ENCODE peak calls at places on chromosome 6, in nine cellular contexts. D, Q, K, A, W, Y, T, L and O are unnamed samples. For H3K9me3, the result is how much of the 10 kb centered on the place peaks cover.

GRCh38 chr6:37690964-37691735 is 6.5 kb downstream of the MDGA1 start:
- DNase-seq in D (no peak), Q (no peak), K (no peak), A (no peak), W (no peak), Y (no peak), T (no peak), L (no peak), O (no peak)

GRCh38 chr6:127376685-127377084 is 33.3 kb upstream of the ECHDC1 start:
- DNase-seq in D (no peak), Q (no peak), K (no peak), A (no peak), W (no peak), Y (no peak), T (no peak), L (no peak), O (no peak)

GRCh38 chr6:16139541-16139940 is 10.7 kb downstream of the MYLIP start:
- DNase-seq in D (no peak), Q (no peak), K (no peak), A (no peak), W (no peak), Y (no peak), T (no peak), L (no peak), O (no peak)

GRCh38 chr6:15870354-15871043 is 207.7 kb upstream of the DTNBP1 start:
- DNase-seq in D (peak), Q (no peak), K (no peak), A (no peak), W (no peak), Y (no peak), T (no peak), L (no peak), O (no peak)

GRCh38 chr6:18226451-18226850 is 37.9 kb downstream of the DEK start:
- DNase-seq in D (peak), Q (no peak), K (no peak), A (no peak), W (no peak), Y (no peak), T (no peak), L (no peak), O (no peak)

GRCh38 chr6:89495961-89496535 is 63.1 kb downstream of the ANKRD6 start:
- DNase-seq in D (no peak), Q (no peak), K (peak), A (no peak), W (no peak), Y (no peak), T (no peak), L (no peak), O (no peak)

GRCh38 chr6:166490671-166491500 is 95.6 kb downstream of the RAMACL start:
- DNase-seq in D (peak), Q (peak), K (no peak), A (no peak), W (no peak), Y (no peak), T (peak), L (no peak), O (no peak)

GRCh38 chr6:82268301-82268846 is 20.8 kb upstream of the IBTK start:
- DNase-seq in D (peak), Q (no peak), K (no peak), A (no peak), W (no peak), Y (no peak), T (no peak), L (no peak), O (no peak)

GRCh38 chr6:43915213-43915869 is 145.3 kb downstream of the VEGFA start:
- DNase-seq in D (no peak), Q (no peak), K (no peak), A (no peak), W (no peak), Y (no peak), T (no peak), L (no peak), O (no peak)

GRCh38 chr6:128365520-128366160 is 154.8 kb downstream of the PTPRK start:
- DNase-seq in D (no peak), Q (no peak), K (no peak), A (no peak), W (peak), Y (no peak), T (peak), L (no peak), O (no peak)

GRCh38 chr6:147641511-147641910 is 133.0 kb downstream of the SAMD5 start:
- DNase-seq in D (no peak), Q (no peak), K (no peak), A (no peak), W (no peak), Y (no peak), T (no peak), L (no peak), O (no peak)

GRCh38 chr6:73042892-73043291 is 182.4 kb downstream of the KHDC1L start:
- DNase-seq in D (peak), Q (no peak), K (no peak), A (no peak), W (no peak), Y (no peak), T (no peak), L (no peak), O (no peak)

GRCh38 chr6:12967686-12968085 is 251.1 kb downstream of the PHACTR1 start:
- DNase-seq in D (peak), Q (no peak), K (no peak), A (no peak), W (no peak), Y (no peak), T (no peak), L (no peak), O (no peak)

GRCh38 chr6:17396256-17396655 is 2.9 kb downstream of the CAP2 start:
- DNase-seq in D (no peak), Q (no peak), K (no peak), A (no peak), W (no peak), Y (no peak), T (no peak), L (no peak), O (no peak)

GRCh38 chr6:37115236-37115894 is 54.6 kb upstream of the PIM1 start:
- DNase-seq in D (peak), Q (no peak), K (no peak), A (no peak), W (no peak), Y (no peak), T (no peak), L (no peak), O (no peak)

GRCh38 chr6:12545837-12546658 is 170.5 kb upstream of the PHACTR1 start:
- DNase-seq in D (peak), Q (no peak), K (no peak), A (no peak), W (no peak), Y (no peak), T (no peak), L (peak), O (peak)

GRCh38 chr6:37131960-37132253 is 38.0 kb upstream of the PIM1 start:
- DNase-seq in D (no peak), Q (no peak), K (no peak), A (no peak), W (no peak), Y (no peak), T (no peak), L (no peak), O (no peak)

GRCh38 chr6:392441-393390 is 1.2 kb downstream of the IRF4 start:
- DNase-seq in D (no peak), Q (no peak), K (peak), A (peak), W (no peak), Y (no peak), T (no peak), L (no peak), O (no peak)

GRCh38 chr6:102075539-102075938 is 682.0 kb downstream of the GRIK2 start:
- DNase-seq in D (no peak), Q (no peak), K (no peak), A (no peak), W (no peak), Y (no peak), T (no peak), L (no peak), O (no peak)

GRCh38 chr6:69019832-69020231 is 384.8 kb downstream of the ADGRB3 start:
- DNase-seq in D (peak), Q (no peak), K (no peak), A (no peak), W (no peak), Y (no peak), T (no peak), L (no peak), O (no peak)

GRCh38 chr6:170149681-170150589 is 140.9 kb downstream of the DLL1 start:
- DNase-seq in D (no peak), Q (peak), K (no peak), A (no peak), W (no peak), Y (no peak), T (no peak), L (no peak), O (no peak)

GRCh38 chr6:161228911-161229591 is 44.8 kb downstream of the AGPAT4 start:
- DNase-seq in D (peak), Q (no peak), K (peak), A (no peak), W (no peak), Y (no peak), T (no peak), L (no peak), O (no peak)

GRCh38 chr6:3032986-3033385 is 33.3 kb downstream of the NQO2 start:
- DNase-seq in D (no peak), Q (no peak), K (no peak), A (no peak), W (no peak), Y (no peak), T (no peak), L (no peak), O (peak)

GRCh38 chr6:25717856-25718740 is 36.4 kb upstream of the SLC17A4 start:
- DNase-seq in D (peak), Q (no peak), K (peak), A (peak), W (no peak), Y (no peak), T (no peak), L (no peak), O (no peak)

GRCh38 chr6:21933351-21933750 is 339.8 kb downstream of the SOX4 start:
- DNase-seq in D (no peak), Q (no peak), K (no peak), A (no peak), W (no peak), Y (no peak), T (no peak), L (no peak), O (no peak)

GRCh38 chr6:21935561-21936028 is 342.0 kb downstream of the SOX4 start:
- DNase-seq in D (peak), Q (no peak), K (peak), A (peak), W (peak), Y (peak), T (peak), L (no peak), O (no peak)

GRCh38 chr6:21937466-21937865 is 343.9 kb downstream of the SOX4 start:
- DNase-seq in D (no peak), Q (no peak), K (no peak), A (peak), W (no peak), Y (no peak), T (no peak), L (no peak), O (no peak)

GRCh38 chr6:21931641-21932335 is 338.2 kb downstream of the SOX4 start:
- DNase-seq in D (peak), Q (no peak), K (no peak), A (no peak), W (no peak), Y (no peak), T (no peak), L (no peak), O (no peak)

GRCh38 chr6:21935142-21935541 is 341.6 kb downstream of the SOX4 start:
- DNase-seq in D (no peak), Q (no peak), K (no peak), A (no peak), W (no peak), Y (no peak), T (no peak), L (no peak), O (no peak)
- H3K9me3 ChIP-seq in D (under half), Q (under half), K (under half), A (under half), W (under half), Y (under half), T (under half), L (under half), O (under half)

GRCh38 chr6:51813904-51814303 is 273.5 kb downstream of the PKHD1 start:
- DNase-seq in D (no peak), Q (no peak), K (no peak), A (no peak), W (no peak), Y (no peak), T (no peak), L (no peak), O (no peak)
- H3K27ac ChIP-seq in D (no peak), Q (no peak), K (no peak), A (no peak), W (no peak), Y (no peak), T (no peak), L (no peak), O (no peak)

GRCh38 chr6:11413728-11414127 is 123.8 kb upstream of the TMEM170B start:
- DNase-seq in D (peak), Q (no peak), K (no peak), A (no peak), W (no peak), Y (no peak), T (no peak), L (no peak), O (no peak)

GRCh38 chr6:11418290-11418905 is 119.2 kb upstream of the TMEM170B start:
- DNase-seq in D (no peak), Q (no peak), K (no peak), A (peak), W (no peak), Y (no peak), T (no peak), L (no peak), O (no peak)

GRCh38 chr6:11414564-11414963 is 123.0 kb upstream of the TMEM170B start:
- DNase-seq in D (no peak), Q (no peak), K (no peak), A (no peak), W (no peak), Y (no peak), T (no peak), L (no peak), O (peak)

GRCh38 chr6:11419763-11420453 is 117.6 kb upstream of the TMEM170B start:
- DNase-seq in D (no peak), Q (no peak), K (no peak), A (no peak), W (no peak), Y (no peak), T (no peak), L (no peak), O (no peak)

GRCh38 chr6:11416936-11417576 is 120.5 kb upstream of the TMEM170B start:
- DNase-seq in D (no peak), Q (no peak), K (no peak), A (no peak), W (no peak), Y (no peak), T (no peak), L (no peak), O (no peak)
- TF ChIP-seq CTCF in D (no peak), Q (no peak), K (no peak), A (no peak), W (no peak), Y (no peak), T (no peak), L (no peak), O (no peak)

DNA sequence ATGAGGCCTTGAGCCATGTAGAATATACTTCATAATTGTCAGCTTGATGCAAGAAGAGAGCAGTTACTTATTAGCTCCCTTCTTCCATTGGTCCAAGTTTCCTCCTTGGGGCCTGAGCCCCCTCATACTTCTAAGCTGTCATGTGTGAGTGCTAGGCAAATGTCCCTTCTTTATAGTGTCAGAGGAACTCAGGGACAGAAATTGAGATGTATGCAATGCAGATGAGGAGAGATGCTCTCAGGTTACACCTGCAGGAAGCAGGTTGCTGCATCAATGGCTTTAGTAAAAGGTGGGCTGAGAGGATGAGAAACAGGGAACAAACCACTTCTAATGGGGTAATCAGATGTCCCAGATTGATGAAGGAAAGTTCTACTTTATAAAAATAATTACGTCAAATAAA is 6.7 kb upstream of the PDSS2 start:
- DNase-seq in D (no peak), Q (no peak), K (no peak), A (peak), W (no peak), Y (no peak), T (no peak), L (no peak), O (no peak)
- H3K9me3 ChIP-seq in D (under half), Q (under half), K (under half), A (under half), W (under half), Y (under half), T (under half), L (under half), O (under half)

GRCh38 chr6:45105170-45105820 is 222.8 kb upstream of the RUNX2 start:
- DNase-seq in D (no peak), Q (no peak), K (no peak), A (no peak), W (no peak), Y (no peak), T (no peak), L (no peak), O (no peak)
- H3K27ac ChIP-seq in D (no peak), Q (no peak), K (no peak), A (no peak), W (no peak), Y (no peak), T (no peak), L (no peak), O (no peak)

DNA sequence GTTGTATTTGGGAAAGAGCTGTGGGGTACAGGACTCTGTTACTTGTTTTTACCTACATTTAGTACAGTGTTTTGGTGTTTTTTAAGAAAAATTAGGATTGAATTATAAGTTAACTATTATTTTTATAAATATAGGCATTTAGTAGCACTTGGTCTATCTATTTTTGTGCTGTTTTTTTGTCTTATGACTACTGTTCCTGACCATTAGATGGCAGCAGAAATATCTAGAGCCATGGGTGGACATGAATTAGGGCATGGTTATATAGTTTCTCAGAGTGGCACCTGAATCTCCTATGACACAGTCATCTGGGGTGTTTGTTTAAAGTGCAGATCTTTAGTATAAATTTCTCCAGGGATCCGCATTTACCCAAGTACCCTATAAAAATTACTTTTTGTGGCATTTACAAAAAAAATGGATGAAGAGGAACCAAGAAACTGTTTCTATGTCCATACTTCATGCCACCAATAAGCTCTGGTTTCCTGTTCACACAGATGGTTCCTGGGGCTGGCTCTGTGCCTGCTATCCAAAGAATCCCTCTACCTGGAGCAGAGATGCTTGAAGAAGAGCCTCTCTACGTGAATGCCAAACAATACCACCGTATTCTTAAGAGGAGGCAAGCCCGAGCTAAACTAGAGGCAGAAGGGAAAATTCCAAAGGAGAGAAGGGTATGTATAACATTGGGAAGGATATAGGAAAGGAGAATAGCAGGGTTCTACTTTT is 19.8 kb downstream of the NFYA start:
- DNase-seq in D (peak), Q (no peak), K (no peak), A (peak), W (no peak), Y (no peak), T (no peak), L (no peak), O (no peak)
- TF ChIP-seq CTCF in D (peak), Q (no peak), K (peak), A (peak), W (no peak), Y (no peak), T (no peak), L (peak), O (no peak)

GRCh38 chr6:168040856-168041496 is 38.0 kb downstream of the FRMD1 start:
- DNase-seq in D (no peak), Q (peak), K (no peak), A (no peak), W (no peak), Y (no peak), T (no peak), L (no peak), O (no peak)
- H3K9me3 ChIP-seq in D (under half), Q (under half), K (under half), A (under half), W (under half), Y (under half), T (under half), L (under half), O (under half)

GRCh38 chr6:7697432-7697819 is 28.5 kb upstream of the BMP6 start:
- DNase-seq in D (no peak), Q (no peak), K (no peak), A (no peak), W (no peak), Y (no peak), T (no peak), L (no peak), O (no peak)

GRCh38 chr6:7693827-7694226 is 32.1 kb upstream of the BMP6 start:
- DNase-seq in D (no peak), Q (no peak), K (no peak), A (no peak), W (no peak), Y (no peak), T (no peak), L (no peak), O (no peak)

GRCh38 chr6:7701212-7701834 is 24.6 kb upstream of the BMP6 start:
- DNase-seq in D (peak), Q (no peak), K (no peak), A (no peak), W (no peak), Y (no peak), T (no peak), L (no peak), O (no peak)

GRCh38 chr6:7696061-7696460 is 29.8 kb upstream of the BMP6 start:
- DNase-seq in D (no peak), Q (no peak), K (no peak), A (no peak), W (no peak), Y (no peak), T (no peak), L (no peak), O (no peak)

GRCh38 chr6:7697820-7698623 is 27.9 kb upstream of the BMP6 start:
- DNase-seq in D (peak), Q (peak), K (no peak), A (no peak), W (peak), Y (peak), T (peak), L (no peak), O (no peak)
- H3K27ac ChIP-seq in D (peak), Q (peak), K (no peak), A (no peak), W (peak), Y (peak), T (no peak), L (no peak), O (no peak)